ENCODE peak calls at places on chromosome 3, in seven cellular contexts. Y is AG09309, F is OCI-LY7, L is GM06990, G is cardiac fibroblast, O is lower lobe of right lung, N is Caco-2. H is an unnamed sample.
A peak's percentile ranks its signal among the peaks of the same experiment; 100 is the strongest.

GRCh38 chr3:56055616-56056350 is 412.5 kb downstream of the ERC2 start:
- DNase-seq in Y (no peak), F (no peak), L (no peak), G (no peak), O (no peak), N (peak; percentile 65), H (no peak)

GRCh38 chr3:89954135-89954534 is 846.7 kb downstream of the EPHA3 start:
- DNase-seq in Y (no peak), F (no peak), L (no peak), G (no peak), O (no peak), N (no peak), H (no peak)

GRCh38 chr3:133276594-133276993 is 123.3 kb upstream of the BFSP2 start:
- DNase-seq in Y (no peak), F (peak; percentile 38), L (peak; percentile 4), G (no peak), O (no peak), N (no peak), H (no peak)

GRCh38 chr3:186432189-186432588 is 70.2 kb upstream of the DGKG start:
- DNase-seq in Y (no peak), F (no peak), L (no peak), G (no peak), O (no peak), N (no peak), H (no peak)

GRCh38 chr3:113354307-113354706 is 87.0 kb downstream of the CFAP44 start:
- DNase-seq in Y (no peak), F (no peak), L (no peak), G (no peak), O (no peak), N (no peak), H (peak; percentile 16)

GRCh38 chr3:69791919-69792399 is 52.7 kb downstream of the MITF start:
- DNase-seq in Y (peak; percentile 32), F (no peak), L (no peak), G (peak; percentile 68), O (no peak), N (peak; percentile 5), H (peak; percentile 69)

GRCh38 chr3:193499152-193499551 is 55.5 kb downstream of the ATP13A4 start:
- DNase-seq in Y (no peak), F (no peak), L (no peak), G (peak; percentile 2), O (no peak), N (no peak), H (no peak)

GRCh38 chr3:170520996-170521395 is 64.9 kb downstream of the SLC7A14 start:
- DNase-seq in Y (no peak), F (no peak), L (no peak), G (no peak), O (no peak), N (no peak), H (peak; percentile 44)

GRCh38 chr3:43180027-43180426 is 74.1 kb upstream of the POMGNT2 start:
- DNase-seq in Y (peak; percentile 51), F (peak; percentile 64), L (no peak), G (peak; percentile 89), O (no peak), N (no peak), H (peak; percentile 62)

GRCh38 chr3:104521606-104522336 is 844.9 kb upstream of the ALCAM start:
- DNase-seq in Y (no peak), F (peak; percentile 79), L (peak; percentile 79), G (no peak), O (no peak), N (no peak), H (no peak)

GRCh38 chr3:133238015-133238414 is 161.8 kb upstream of the BFSP2 start:
- DNase-seq in Y (no peak), F (no peak), L (no peak), G (peak; percentile 24), O (no peak), N (no peak), H (peak; percentile 4)

GRCh38 chr3:157913052-157913451 is 193.2 kb downstream of the SHOX2 start:
- DNase-seq in Y (no peak), F (no peak), L (no peak), G (no peak), O (no peak), N (no peak), H (no peak)

GRCh38 chr3:53796161-53796560 is 50.1 kb downstream of the CHDH start:
- DNase-seq in Y (no peak), F (no peak), L (no peak), G (no peak), O (no peak), N (no peak), H (peak; percentile 34)

GRCh38 chr3:111787556-111788463 is 71.3 kb upstream of the PHLDB2 start:
- DNase-seq in Y (no peak), F (no peak), L (no peak), G (no peak), O (no peak), N (no peak), H (peak; percentile 70)

GRCh38 chr3:60989893-60990740 is 261.1 kb downstream of the FHIT start:
- DNase-seq in Y (no peak), F (no peak), L (no peak), G (no peak), O (no peak), N (no peak), H (no peak)

GRCh38 chr3:128497305-128498126 is 4.5 kb upstream of the GATA2 start:
- DNase-seq in Y (no peak), F (peak; percentile 61), L (peak; percentile 58), G (no peak), O (peak; percentile 75), N (peak; percentile 87), H (peak; percentile 29)

GRCh38 chr3:156525808-156526207 is 29.1 kb downstream of the SSR3 start:
- DNase-seq in Y (no peak), F (no peak), L (no peak), G (no peak), O (no peak), N (no peak), H (no peak)

GRCh38 chr3:105836533-105836932 is 32.3 kb downstream of the CBLB start:
- DNase-seq in Y (peak; percentile 71), F (peak; percentile 71), L (peak; percentile 43), G (peak; percentile 85), O (no peak), N (no peak), H (peak; percentile 37)

GRCh38 chr3:188092648-188093047 is 61.3 kb upstream of the LPP start:
- DNase-seq in Y (no peak), F (peak; percentile 90), L (no peak), G (no peak), O (no peak), N (no peak), H (no peak)

GRCh38 chr3:113247051-113247450 is 35.7 kb downstream of the BOC start:
- DNase-seq in Y (no peak), F (no peak), L (no peak), G (no peak), O (no peak), N (no peak), H (no peak)

GRCh38 chr3:172153335-172153861 is 114.0 kb downstream of the FNDC3B start:
- DNase-seq in Y (peak; percentile 93), F (no peak), L (no peak), G (peak; percentile 98), O (peak; percentile 90), N (no peak), H (peak; percentile 96)

GRCh38 chr3:79297242-79297641 is 470.6 kb downstream of the ROBO1 start:
- DNase-seq in Y (peak; percentile 78), F (no peak), L (no peak), G (peak; percentile 79), O (no peak), N (no peak), H (peak; percentile 79)

GRCh38 chr3:152636651-152637050 is 198.3 kb upstream of the P2RY1 start:
- DNase-seq in Y (no peak), F (no peak), L (no peak), G (no peak), O (no peak), N (no peak), H (no peak)

GRCh38 chr3:196653127-196653795 is 13.8 kb downstream of the NRROS start:
- DNase-seq in Y (no peak), F (no peak), L (no peak), G (no peak), O (no peak), N (no peak), H (no peak)

GRCh38 chr3:31981206-31982181 is at the start of the genes OSBPL10 and ZNF860:
- DNase-seq in Y (peak; percentile 77), F (peak; percentile 81), L (peak; percentile 35), G (peak; percentile 94), O (peak; percentile 89), N (peak; percentile 84), H (peak; percentile 91)

DNA sequence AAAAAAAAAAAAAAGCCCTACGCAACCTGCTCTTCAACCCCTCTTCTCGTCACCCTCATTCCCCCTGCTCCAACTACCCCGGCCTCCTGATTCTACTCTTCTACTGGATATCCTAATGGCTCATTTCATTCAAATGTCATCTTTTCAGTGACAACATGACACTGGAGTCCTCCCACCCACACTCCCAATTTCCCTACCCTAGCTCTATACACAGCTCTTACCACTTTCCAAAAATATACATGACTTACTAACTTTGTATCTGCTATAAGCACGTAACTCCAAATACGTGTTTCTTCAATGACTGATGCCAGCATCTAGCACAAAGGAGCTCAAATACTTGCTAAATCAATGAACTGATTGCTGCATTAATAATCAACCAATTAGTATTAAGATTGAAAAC is 11.4 kb downstream of the UBP1 start:
- DNase-seq in Y (no peak), F (no peak), L (no peak), G (no peak), O (no peak), N (no peak), H (no peak)
- TF ChIP-seq CTCF in Y (no peak), F (no peak), L (no peak), G (no peak), O (no peak), N (no peak), H (no peak)

DNA sequence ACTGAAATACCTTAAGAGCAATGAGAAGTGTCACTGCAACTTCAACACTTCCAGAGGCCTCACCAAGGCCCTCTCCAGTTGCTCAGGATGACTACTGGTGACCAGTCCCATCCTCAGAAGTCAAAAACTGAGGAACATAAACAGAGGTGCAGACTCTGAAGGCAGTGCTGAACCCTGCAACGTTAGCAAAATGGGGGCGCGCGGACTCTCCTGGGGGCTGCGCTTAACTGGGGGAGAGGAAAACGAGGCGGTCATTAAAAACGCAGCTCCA is 945 bp downstream of the XXYLT1 start:
- DNase-seq in Y (no peak), F (no peak), L (no peak), G (no peak), O (no peak), N (no peak), H (no peak)
- H3K4me3 ChIP-seq in Y (peak overlapping the region; percentile 57), F (peak overlapping the region; percentile 79), L (peak overlapping the region; percentile 85), G (peak overlapping the region; percentile 77), O (peak overlapping the region; percentile 75), N (peak overlapping the region; percentile 91), H (peak overlapping the region; percentile 82)

GRCh38 chr3:138284957-138285477 is 44.6 kb downstream of the NME9 start:
- DNase-seq in Y (no peak), F (no peak), L (no peak), G (no peak), O (no peak), N (no peak), H (no peak)
- TF ChIP-seq CTCF in Y (peak; percentile 16), F (peak; percentile 26), L (peak; percentile 21), G (no peak), O (no peak), N (peak; percentile 6), H (no peak)

DNA sequence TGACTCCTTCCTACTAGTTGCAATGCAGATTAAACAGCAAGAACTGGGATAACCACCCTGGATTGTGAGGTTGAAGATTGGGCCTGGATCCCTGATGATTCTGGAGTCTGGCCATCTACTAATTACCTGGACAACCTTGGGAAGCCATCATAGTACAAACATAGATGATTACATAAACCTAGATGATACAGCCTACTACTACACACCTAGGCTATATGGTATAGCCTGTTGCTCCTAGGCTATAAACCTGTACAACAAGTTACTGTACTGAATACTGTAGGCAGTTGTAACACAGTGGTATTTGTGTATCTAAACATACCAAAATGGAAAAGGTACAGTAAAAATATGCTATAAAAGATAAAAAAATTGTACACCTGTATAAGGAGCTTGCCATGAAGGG is 48.0 kb downstream of the NSUN3 start:
- DNase-seq in Y (no peak), F (no peak), L (no peak), G (no peak), O (no peak), N (no peak), H (no peak)
- H3K4me3 ChIP-seq in Y (no peak overlapping the region), F (no peak overlapping the region), L (no peak overlapping the region), G (no peak overlapping the region), O (no peak overlapping the region), N (no peak overlapping the region), H (no peak overlapping the region)

H was measured in fibroblast of the aortic adventitia.